ENCODE peak calls at places on chromosomes 13 and 19, in seven cellular contexts. One of them, this sample, is unnamed.

GRCh38 chr13:107379398-107380155 is 811.6 kb upstream of the ARGLU1 start:
- DNase-seq in colonic mucosa: no peak
- DNase-seq in esophagus squamous epithelium: no peak
- DNase-seq in heart right ventricle: no peak
- DNase-seq in dorsolateral prefrontal cortex: no peak
- DNase-seq in psoas muscle: no peak
- DNase-seq in tibial artery: no peak
- DNase-seq in this sample: no peak

GRCh38 chr13:107339209-107339608 is 771.3 kb upstream of the ARGLU1 start:
- DNase-seq in colonic mucosa: no peak
- DNase-seq in esophagus squamous epithelium: no peak
- DNase-seq in heart right ventricle: no peak
- DNase-seq in dorsolateral prefrontal cortex: no peak
- DNase-seq in psoas muscle: no peak
- DNase-seq in tibial artery: no peak
- DNase-seq in this sample: no peak

GRCh38 chr13:43835701-43836100 is 43.8 kb downstream of the CCDC122 start:
- DNase-seq in colonic mucosa: no peak
- DNase-seq in esophagus squamous epithelium: no peak
- DNase-seq in heart right ventricle: no peak
- DNase-seq in dorsolateral prefrontal cortex: no peak
- DNase-seq in psoas muscle: no peak
- DNase-seq in tibial artery: no peak
- DNase-seq in this sample: no peak

GRCh38 chr13:93517658-93518057 is 291.1 kb downstream of the GPC6 start:
- DNase-seq in colonic mucosa: no peak
- DNase-seq in esophagus squamous epithelium: no peak
- DNase-seq in heart right ventricle: no peak
- DNase-seq in dorsolateral prefrontal cortex: no peak
- DNase-seq in psoas muscle: no peak
- DNase-seq in tibial artery: no peak
- DNase-seq in this sample: no peak

GRCh38 chr13:95231393-95231792 is 69.9 kb downstream of the ABCC4 start:
- DNase-seq in colonic mucosa: no peak
- DNase-seq in esophagus squamous epithelium: no peak
- DNase-seq in heart right ventricle: no peak
- DNase-seq in dorsolateral prefrontal cortex: no peak
- DNase-seq in psoas muscle: no peak
- DNase-seq in tibial artery: no peak
- DNase-seq in this sample: no peak

GRCh38 chr19:7368456-7368855 is 19.7 kb downstream of the ARHGEF18 start:
- DNase-seq in colonic mucosa: peak; percentile 27
- DNase-seq in esophagus squamous epithelium: no peak
- DNase-seq in heart right ventricle: no peak
- DNase-seq in dorsolateral prefrontal cortex: no peak
- DNase-seq in psoas muscle: peak; percentile 7
- DNase-seq in tibial artery: no peak
- DNase-seq in this sample: no peak

GRCh38 chr19:36420961-36421748 is 2.7 kb upstream of the ZFP82 start:
- DNase-seq in colonic mucosa: peak; percentile 16
- DNase-seq in esophagus squamous epithelium: no peak
- DNase-seq in heart right ventricle: peak; percentile 54
- DNase-seq in dorsolateral prefrontal cortex: peak; percentile 44
- DNase-seq in psoas muscle: no peak
- DNase-seq in tibial artery: no peak
- DNase-seq in this sample: no peak

GRCh38 chr19:47109541-47110375 is 3.8 kb downstream of the ZC3H4 start:
- DNase-seq in colonic mucosa: peak; percentile 58
- DNase-seq in esophagus squamous epithelium: no peak
- DNase-seq in heart right ventricle: no peak
- DNase-seq in dorsolateral prefrontal cortex: no peak
- DNase-seq in psoas muscle: no peak
- DNase-seq in tibial artery: no peak
- DNase-seq in this sample: peak; percentile 46

GRCh38 chr19:19257137-19257536 is 16.0 kb downstream of the TM6SF2 start:
- DNase-seq in colonic mucosa: no peak
- DNase-seq in esophagus squamous epithelium: no peak
- DNase-seq in heart right ventricle: no peak
- DNase-seq in dorsolateral prefrontal cortex: no peak
- DNase-seq in psoas muscle: no peak
- DNase-seq in tibial artery: no peak
- DNase-seq in this sample: no peak

GRCh38 chr13:41060723-41061074 is 610 bp upstream of the WBP4 start:
- DNase-seq in colonic mucosa: peak; percentile 79
- DNase-seq in esophagus squamous epithelium: peak; percentile 64
- DNase-seq in heart right ventricle: peak; percentile 82
- DNase-seq in dorsolateral prefrontal cortex: peak; percentile 90
- DNase-seq in psoas muscle: peak; percentile 90
- DNase-seq in tibial artery: peak; percentile 79
- DNase-seq in this sample: peak; percentile 91

GRCh38 chr13:105497597-105497996 is 1037.9 kb downstream of the EFNB2 start:
- DNase-seq in colonic mucosa: no peak
- DNase-seq in esophagus squamous epithelium: no peak
- DNase-seq in heart right ventricle: no peak
- DNase-seq in dorsolateral prefrontal cortex: no peak
- DNase-seq in psoas muscle: no peak
- DNase-seq in tibial artery: no peak
- DNase-seq in this sample: no peak

GRCh38 chr19:55147408-55148251 is 1.4 kb downstream of the TNNT1 start:
- DNase-seq in colonic mucosa: no peak
- DNase-seq in esophagus squamous epithelium: no peak
- DNase-seq in heart right ventricle: no peak
- DNase-seq in dorsolateral prefrontal cortex: no peak
- DNase-seq in psoas muscle: peak; percentile 85
- DNase-seq in tibial artery: no peak
- DNase-seq in this sample: no peak

GRCh38 chr13:85529216-85529590 is 270.0 kb downstream of the SLITRK6 start:
- DNase-seq in colonic mucosa: no peak
- DNase-seq in esophagus squamous epithelium: no peak
- DNase-seq in heart right ventricle: no peak
- DNase-seq in dorsolateral prefrontal cortex: no peak
- DNase-seq in psoas muscle: no peak
- DNase-seq in tibial artery: no peak
- DNase-seq in this sample: no peak

GRCh38 chr13:107778094-107778493 is 437.2 kb downstream of the LIG4 start:
- DNase-seq in colonic mucosa: no peak
- DNase-seq in esophagus squamous epithelium: no peak
- DNase-seq in heart right ventricle: no peak
- DNase-seq in dorsolateral prefrontal cortex: no peak
- DNase-seq in psoas muscle: no peak
- DNase-seq in tibial artery: no peak
- DNase-seq in this sample: no peak

GRCh38 chr13:52650731-52651130 is 1.9 kb upstream of the SUGT1 start:
- DNase-seq in colonic mucosa: no peak
- DNase-seq in esophagus squamous epithelium: no peak
- DNase-seq in heart right ventricle: no peak
- DNase-seq in dorsolateral prefrontal cortex: no peak
- DNase-seq in psoas muscle: no peak
- DNase-seq in tibial artery: no peak
- DNase-seq in this sample: no peak

GRCh38 chr19:20038358-20039202 is 725 bp downstream of the ZNF682 start:
- DNase-seq in colonic mucosa: no peak
- DNase-seq in esophagus squamous epithelium: no peak
- DNase-seq in heart right ventricle: no peak
- DNase-seq in dorsolateral prefrontal cortex: no peak
- DNase-seq in psoas muscle: no peak
- DNase-seq in tibial artery: no peak
- DNase-seq in this sample: peak; percentile 10

GRCh38 chr19:20077791-20078463 is at the start of gene ZNF90:
- DNase-seq in colonic mucosa: peak; percentile 96
- DNase-seq in esophagus squamous epithelium: peak; percentile 27
- DNase-seq in heart right ventricle: peak; percentile 87
- DNase-seq in dorsolateral prefrontal cortex: peak; percentile 94
- DNase-seq in psoas muscle: peak; percentile 92
- DNase-seq in tibial artery: peak; percentile 98
- DNase-seq in this sample: peak; percentile 84

GRCh38 chr19:34985249-34986022 is 14.7 kb upstream of the GRAMD1A start:
- DNase-seq in colonic mucosa: peak; percentile 57
- DNase-seq in esophagus squamous epithelium: no peak
- DNase-seq in heart right ventricle: peak; percentile 61
- DNase-seq in dorsolateral prefrontal cortex: peak; percentile 87
- DNase-seq in psoas muscle: peak; percentile 60
- DNase-seq in tibial artery: peak; percentile 54
- DNase-seq in this sample: no peak
- H3K27ac ChIP-seq in colonic mucosa: no peak overlapping the region
- H3K27ac ChIP-seq in esophagus squamous epithelium: no peak overlapping the region
- H3K27ac ChIP-seq in heart right ventricle: peak overlapping the region; percentile 69
- H3K27ac ChIP-seq in dorsolateral prefrontal cortex: no peak overlapping the region
- H3K27ac ChIP-seq in psoas muscle: peak overlapping the region; percentile 43
- H3K27ac ChIP-seq in tibial artery: no peak overlapping the region
- H3K27ac ChIP-seq in this sample: no peak overlapping the region

GRCh38 chr19:17125052-17125727 is 49.6 kb downstream of the MYO9B start:
- DNase-seq in colonic mucosa: no peak
- DNase-seq in esophagus squamous epithelium: no peak
- DNase-seq in heart right ventricle: no peak
- DNase-seq in dorsolateral prefrontal cortex: peak; percentile 71
- DNase-seq in psoas muscle: no peak
- DNase-seq in tibial artery: no peak
- DNase-seq in this sample: peak; percentile 82
- H3K27ac ChIP-seq in colonic mucosa: peak overlapping the region; percentile 72
- H3K27ac ChIP-seq in esophagus squamous epithelium: peak overlapping the region; percentile 87
- H3K27ac ChIP-seq in heart right ventricle: peak overlapping the region; percentile 92
- H3K27ac ChIP-seq in dorsolateral prefrontal cortex: peak overlapping the region; percentile 84
- H3K27ac ChIP-seq in psoas muscle: peak overlapping the region; percentile 71
- H3K27ac ChIP-seq in tibial artery: peak overlapping the region; percentile 84
- H3K27ac ChIP-seq in this sample: peak overlapping the region; percentile 76

GRCh38 chr13:42177189-42177588 is 94.8 kb upstream of the AKAP11 start:
- DNase-seq in colonic mucosa: no peak
- DNase-seq in esophagus squamous epithelium: no peak
- DNase-seq in heart right ventricle: no peak
- DNase-seq in dorsolateral prefrontal cortex: no peak
- DNase-seq in psoas muscle: no peak
- DNase-seq in tibial artery: no peak
- DNase-seq in this sample: no peak

GRCh38 chr13:42176286-42176685 is 95.7 kb upstream of the AKAP11 start:
- DNase-seq in colonic mucosa: no peak
- DNase-seq in esophagus squamous epithelium: no peak
- DNase-seq in heart right ventricle: no peak
- DNase-seq in dorsolateral prefrontal cortex: no peak
- DNase-seq in psoas muscle: no peak
- DNase-seq in tibial artery: no peak
- DNase-seq in this sample: no peak

GRCh38 chr13:42173789-42174343 is 98.1 kb upstream of the AKAP11 start:
- DNase-seq in colonic mucosa: no peak
- DNase-seq in esophagus squamous epithelium: no peak
- DNase-seq in heart right ventricle: no peak
- DNase-seq in dorsolateral prefrontal cortex: no peak
- DNase-seq in psoas muscle: no peak
- DNase-seq in tibial artery: no peak
- DNase-seq in this sample: no peak

GRCh38 chr13:42170029-42170428 is 101.9 kb upstream of the AKAP11 start:
- DNase-seq in colonic mucosa: no peak
- DNase-seq in esophagus squamous epithelium: no peak
- DNase-seq in heart right ventricle: no peak
- DNase-seq in dorsolateral prefrontal cortex: no peak
- DNase-seq in psoas muscle: no peak
- DNase-seq in tibial artery: no peak
- DNase-seq in this sample: no peak

GRCh38 chr13:42174344-42175162 is 97.4 kb upstream of the AKAP11 start:
- DNase-seq in colonic mucosa: no peak
- DNase-seq in esophagus squamous epithelium: no peak
- DNase-seq in heart right ventricle: no peak
- DNase-seq in dorsolateral prefrontal cortex: no peak
- DNase-seq in psoas muscle: no peak
- DNase-seq in tibial artery: no peak
- DNase-seq in this sample: no peak
- H3K27ac ChIP-seq in colonic mucosa: no peak overlapping the region
- H3K27ac ChIP-seq in esophagus squamous epithelium: no peak overlapping the region
- H3K27ac ChIP-seq in heart right ventricle: no peak overlapping the region
- H3K27ac ChIP-seq in dorsolateral prefrontal cortex: no peak overlapping the region
- H3K27ac ChIP-seq in psoas muscle: no peak overlapping the region
- H3K27ac ChIP-seq in tibial artery: no peak overlapping the region
- H3K27ac ChIP-seq in this sample: no peak overlapping the region

GRCh38 chr13:100063333-100063732 is 25.6 kb upstream of the PCCA start:
- DNase-seq in colonic mucosa: no peak
- DNase-seq in esophagus squamous epithelium: no peak
- DNase-seq in heart right ventricle: no peak
- DNase-seq in dorsolateral prefrontal cortex: no peak
- DNase-seq in psoas muscle: no peak
- DNase-seq in tibial artery: no peak
- DNase-seq in this sample: no peak

GRCh38 chr13:100063906-100064305 is 25.0 kb upstream of the PCCA start:
- DNase-seq in colonic mucosa: no peak
- DNase-seq in esophagus squamous epithelium: no peak
- DNase-seq in heart right ventricle: no peak
- DNase-seq in dorsolateral prefrontal cortex: no peak
- DNase-seq in psoas muscle: no peak
- DNase-seq in tibial artery: no peak
- DNase-seq in this sample: no peak

GRCh38 chr13:100069278-100069677 is 19.6 kb upstream of the PCCA start:
- DNase-seq in colonic mucosa: no peak
- DNase-seq in esophagus squamous epithelium: no peak
- DNase-seq in heart right ventricle: no peak
- DNase-seq in dorsolateral prefrontal cortex: no peak
- DNase-seq in psoas muscle: no peak
- DNase-seq in tibial artery: no peak
- DNase-seq in this sample: no peak

DNA sequence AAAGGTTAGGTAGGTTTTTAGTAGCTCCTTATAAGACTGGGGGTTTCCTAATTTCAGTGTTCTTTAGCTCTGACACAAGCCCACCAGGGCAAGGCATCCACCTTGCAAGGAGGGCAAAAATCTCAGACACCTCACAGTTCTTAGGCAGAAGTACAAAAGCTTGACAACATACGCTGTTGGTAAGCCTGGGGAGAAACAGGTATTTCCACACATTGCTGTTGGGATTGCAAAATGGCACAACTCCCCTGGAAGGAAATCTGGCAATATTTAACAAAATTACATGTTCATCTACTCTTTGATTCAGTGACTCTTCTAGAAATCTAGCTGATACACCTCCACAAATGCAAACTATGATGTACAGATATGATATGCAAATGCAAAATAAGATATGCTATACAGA is 20.4 kb upstream of the PCCA start:
- DNase-seq in colonic mucosa: no peak
- DNase-seq in esophagus squamous epithelium: no peak
- DNase-seq in heart right ventricle: no peak
- DNase-seq in dorsolateral prefrontal cortex: no peak
- DNase-seq in psoas muscle: no peak
- DNase-seq in tibial artery: no peak
- DNase-seq in this sample: no peak
- H3K27ac ChIP-seq in colonic mucosa: no peak overlapping the region
- H3K27ac ChIP-seq in esophagus squamous epithelium: no peak overlapping the region
- H3K27ac ChIP-seq in heart right ventricle: no peak overlapping the region
- H3K27ac ChIP-seq in dorsolateral prefrontal cortex: no peak overlapping the region
- H3K27ac ChIP-seq in psoas muscle: no peak overlapping the region
- H3K27ac ChIP-seq in tibial artery: no peak overlapping the region
- H3K27ac ChIP-seq in this sample: no peak overlapping the region